ENCODE peak calls at places on chromosomes 6 and 20, in seven cellular contexts. One of them, this sample, is unnamed.
A peak's percentile ranks its signal among the peaks of the same experiment; 100 is the strongest.

GRCh38 chr6:53429401-53429800 is 80.7 kb upstream of the ELOVL5 start:
- DNase-seq in astrocyte of the spinal cord: no peak
- DNase-seq in endothelial cell of umbilical vein: no peak
- DNase-seq in left ventricle myocardium inferior: no peak
- DNase-seq in keratinocyte: no peak
- DNase-seq in foreskin fibroblast: no peak
- DNase-seq in body of pancreas: no peak
- DNase-seq in this sample: no peak

GRCh38 chr20:64108731-64109389 is 1.5 kb upstream of the NPBWR2 start:
- DNase-seq in astrocyte of the spinal cord: no peak
- DNase-seq in endothelial cell of umbilical vein: no peak
- DNase-seq in left ventricle myocardium inferior: peak; percentile 6
- DNase-seq in keratinocyte: no peak
- DNase-seq in foreskin fibroblast: no peak
- DNase-seq in body of pancreas: no peak
- DNase-seq in this sample: no peak

GRCh38 chr6:77561768-77562314 is 91.0 kb upstream of the MEI4 start:
- DNase-seq in astrocyte of the spinal cord: peak; percentile 0
- DNase-seq in endothelial cell of umbilical vein: peak; percentile 54
- DNase-seq in left ventricle myocardium inferior: no peak
- DNase-seq in keratinocyte: no peak
- DNase-seq in foreskin fibroblast: no peak
- DNase-seq in body of pancreas: no peak
- DNase-seq in this sample: no peak

GRCh38 chr6:165245287-165245686 is 64.1 kb downstream of the C6orf118 start:
- DNase-seq in astrocyte of the spinal cord: peak; percentile 30
- DNase-seq in endothelial cell of umbilical vein: no peak
- DNase-seq in left ventricle myocardium inferior: no peak
- DNase-seq in keratinocyte: no peak
- DNase-seq in foreskin fibroblast: no peak
- DNase-seq in body of pancreas: no peak
- DNase-seq in this sample: peak; percentile 60

GRCh38 chr6:55180258-55180657 is 5.9 kb downstream of the HCRTR2 start:
- DNase-seq in astrocyte of the spinal cord: no peak
- DNase-seq in endothelial cell of umbilical vein: no peak
- DNase-seq in left ventricle myocardium inferior: no peak
- DNase-seq in keratinocyte: peak; percentile 5
- DNase-seq in foreskin fibroblast: no peak
- DNase-seq in body of pancreas: no peak
- DNase-seq in this sample: no peak

GRCh38 chr6:156778615-156779205 is 1.5 kb downstream of the ARID1B start:
- DNase-seq in astrocyte of the spinal cord: peak; percentile 50
- DNase-seq in endothelial cell of umbilical vein: peak; percentile 43
- DNase-seq in left ventricle myocardium inferior: peak; percentile 62
- DNase-seq in keratinocyte: no peak
- DNase-seq in foreskin fibroblast: peak; percentile 74
- DNase-seq in body of pancreas: peak; percentile 68
- DNase-seq in this sample: peak; percentile 39

GRCh38 chr20:25039697-25040437 is 18.1 kb downstream of the ACSS1 start:
- DNase-seq in astrocyte of the spinal cord: peak; percentile 56
- DNase-seq in endothelial cell of umbilical vein: peak; percentile 67
- DNase-seq in left ventricle myocardium inferior: peak; percentile 88
- DNase-seq in keratinocyte: no peak
- DNase-seq in foreskin fibroblast: peak; percentile 61
- DNase-seq in body of pancreas: peak; percentile 95
- DNase-seq in this sample: peak; percentile 91

GRCh38 chr6:77292564-77293546 is 170.4 kb downstream of the HTR1B start:
- DNase-seq in astrocyte of the spinal cord: peak; percentile 81
- DNase-seq in endothelial cell of umbilical vein: peak; percentile 97
- DNase-seq in left ventricle myocardium inferior: no peak
- DNase-seq in keratinocyte: peak; percentile 60
- DNase-seq in foreskin fibroblast: peak; percentile 77
- DNase-seq in body of pancreas: no peak
- DNase-seq in this sample: peak; percentile 91

GRCh38 chr20:64247312-64247627 is 8.3 kb upstream of the PCMTD2 start:
- DNase-seq in astrocyte of the spinal cord: no peak
- DNase-seq in endothelial cell of umbilical vein: no peak
- DNase-seq in left ventricle myocardium inferior: no peak
- DNase-seq in keratinocyte: no peak
- DNase-seq in foreskin fibroblast: no peak
- DNase-seq in body of pancreas: no peak
- DNase-seq in this sample: no peak

GRCh38 chr6:28081486-28081751 is 1.1 kb downstream of the ZNF165 start:
- DNase-seq in astrocyte of the spinal cord: no peak
- DNase-seq in endothelial cell of umbilical vein: no peak
- DNase-seq in left ventricle myocardium inferior: no peak
- DNase-seq in keratinocyte: no peak
- DNase-seq in foreskin fibroblast: no peak
- DNase-seq in body of pancreas: no peak
- DNase-seq in this sample: no peak

GRCh38 chr6:152267967-152268845 is 369.0 kb downstream of the SYNE1 start:
- DNase-seq in astrocyte of the spinal cord: peak; percentile 35
- DNase-seq in endothelial cell of umbilical vein: peak; percentile 52
- DNase-seq in left ventricle myocardium inferior: no peak
- DNase-seq in keratinocyte: no peak
- DNase-seq in foreskin fibroblast: peak; percentile 55
- DNase-seq in body of pancreas: no peak
- DNase-seq in this sample: peak; percentile 48

GRCh38 chr20:52565614-52566013 is 374.0 kb upstream of the ZFP64 start:
- DNase-seq in astrocyte of the spinal cord: no peak
- DNase-seq in endothelial cell of umbilical vein: no peak
- DNase-seq in left ventricle myocardium inferior: no peak
- DNase-seq in keratinocyte: no peak
- DNase-seq in foreskin fibroblast: no peak
- DNase-seq in body of pancreas: no peak
- DNase-seq in this sample: no peak

GRCh38 chr6:129194441-129195021 is 311.6 kb downstream of the LAMA2 start:
- DNase-seq in astrocyte of the spinal cord: no peak
- DNase-seq in endothelial cell of umbilical vein: no peak
- DNase-seq in left ventricle myocardium inferior: no peak
- DNase-seq in keratinocyte: no peak
- DNase-seq in foreskin fibroblast: no peak
- DNase-seq in body of pancreas: no peak
- DNase-seq in this sample: no peak

GRCh38 chr6:32818867-32819266 is 2.1 kb upstream of the HLA-DOB start:
- DNase-seq in astrocyte of the spinal cord: no peak
- DNase-seq in endothelial cell of umbilical vein: no peak
- DNase-seq in left ventricle myocardium inferior: no peak
- DNase-seq in keratinocyte: no peak
- DNase-seq in foreskin fibroblast: no peak
- DNase-seq in body of pancreas: no peak
- DNase-seq in this sample: no peak

GRCh38 chr6:118896339-118897136 is 2.6 kb downstream of the ASF1A start:
- DNase-seq in astrocyte of the spinal cord: peak; percentile 73
- DNase-seq in endothelial cell of umbilical vein: peak; percentile 76
- DNase-seq in left ventricle myocardium inferior: no peak
- DNase-seq in keratinocyte: peak; percentile 53
- DNase-seq in foreskin fibroblast: peak; percentile 62
- DNase-seq in body of pancreas: no peak
- DNase-seq in this sample: peak; percentile 73

GRCh38 chr20:4563534-4563933 is 158.2 kb upstream of the PRND start:
- DNase-seq in astrocyte of the spinal cord: peak; percentile 71
- DNase-seq in endothelial cell of umbilical vein: peak; percentile 65
- DNase-seq in left ventricle myocardium inferior: no peak
- DNase-seq in keratinocyte: no peak
- DNase-seq in foreskin fibroblast: peak; percentile 90
- DNase-seq in body of pancreas: peak; percentile 3
- DNase-seq in this sample: peak; percentile 82

GRCh38 chr6:37061157-37061804 is 55.8 kb downstream of the FGD2 start:
- DNase-seq in astrocyte of the spinal cord: no peak
- DNase-seq in endothelial cell of umbilical vein: no peak
- DNase-seq in left ventricle myocardium inferior: peak; percentile 40
- DNase-seq in keratinocyte: no peak
- DNase-seq in foreskin fibroblast: no peak
- DNase-seq in body of pancreas: peak; percentile 69
- DNase-seq in this sample: no peak

GRCh38 chr6:41462980-41463930 is 82.9 kb upstream of the FOXP4 start:
- DNase-seq in astrocyte of the spinal cord: peak; percentile 52
- DNase-seq in endothelial cell of umbilical vein: peak; percentile 83
- DNase-seq in left ventricle myocardium inferior: peak; percentile 73
- DNase-seq in keratinocyte: no peak
- DNase-seq in foreskin fibroblast: peak; percentile 64
- DNase-seq in body of pancreas: peak; percentile 84
- DNase-seq in this sample: peak; percentile 82

GRCh38 chr6:14383393-14384174 is 266.0 kb downstream of the CD83 start:
- DNase-seq in astrocyte of the spinal cord: no peak
- DNase-seq in endothelial cell of umbilical vein: no peak
- DNase-seq in left ventricle myocardium inferior: no peak
- DNase-seq in keratinocyte: no peak
- DNase-seq in foreskin fibroblast: no peak
- DNase-seq in body of pancreas: peak; percentile 17
- DNase-seq in this sample: no peak

GRCh38 chr6:107729098-107729497 is 95.0 kb downstream of the SCML4 start:
- DNase-seq in astrocyte of the spinal cord: no peak
- DNase-seq in endothelial cell of umbilical vein: no peak
- DNase-seq in left ventricle myocardium inferior: no peak
- DNase-seq in keratinocyte: no peak
- DNase-seq in foreskin fibroblast: no peak
- DNase-seq in body of pancreas: no peak
- DNase-seq in this sample: no peak
- TF ChIP-seq CTCF in astrocyte of the spinal cord: peak; percentile 15
- TF ChIP-seq CTCF in endothelial cell of umbilical vein: no peak
- TF ChIP-seq CTCF in left ventricle myocardium inferior: no peak
- TF ChIP-seq CTCF in keratinocyte: peak; percentile 2
- TF ChIP-seq CTCF in foreskin fibroblast: peak; percentile 17
- TF ChIP-seq CTCF in body of pancreas: no peak
- TF ChIP-seq CTCF in this sample: no peak

DNA sequence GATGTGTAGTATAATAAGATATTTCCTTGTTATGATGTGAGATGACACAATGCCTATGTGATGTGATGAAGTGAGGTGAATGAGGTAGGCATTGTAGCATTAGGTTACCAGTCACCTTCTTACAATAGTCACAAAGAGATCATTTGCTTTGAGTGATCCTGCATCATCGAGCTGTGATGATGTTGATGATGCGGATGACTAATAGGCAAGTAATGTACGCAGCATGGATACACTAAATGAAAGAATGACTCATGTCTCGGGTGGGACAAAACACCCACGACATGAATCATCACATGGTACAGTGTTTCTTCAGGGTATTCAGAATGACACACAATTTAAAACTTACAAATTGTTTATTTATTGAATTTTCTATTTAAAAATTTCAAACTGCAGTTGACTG is 806.3 kb upstream of the GJE1 start:
- DNase-seq in astrocyte of the spinal cord: peak; percentile 98
- DNase-seq in endothelial cell of umbilical vein: peak; percentile 94
- DNase-seq in left ventricle myocardium inferior: no peak
- DNase-seq in keratinocyte: peak; percentile 92
- DNase-seq in foreskin fibroblast: peak; percentile 98
- DNase-seq in body of pancreas: peak; percentile 13
- DNase-seq in this sample: peak; percentile 97
- H3K4me3 ChIP-seq in astrocyte of the spinal cord: peak overlapping the region; percentile 17
- H3K4me3 ChIP-seq in endothelial cell of umbilical vein: peak overlapping the region; percentile 34
- H3K4me3 ChIP-seq in left ventricle myocardium inferior: peak overlapping the region; percentile 43
- H3K4me3 ChIP-seq in keratinocyte: no peak overlapping the region
- H3K4me3 ChIP-seq in foreskin fibroblast: peak overlapping the region; percentile 9
- H3K4me3 ChIP-seq in body of pancreas: no peak overlapping the region
- H3K4me3 ChIP-seq in this sample: peak overlapping the region; percentile 36

GRCh38 chr6:116691154-116691553 is 10.1 kb downstream of the KPNA5 start:
- DNase-seq in astrocyte of the spinal cord: no peak
- DNase-seq in endothelial cell of umbilical vein: no peak
- DNase-seq in left ventricle myocardium inferior: no peak
- DNase-seq in keratinocyte: no peak
- DNase-seq in foreskin fibroblast: no peak
- DNase-seq in body of pancreas: no peak
- DNase-seq in this sample: no peak
- TF ChIP-seq CTCF in astrocyte of the spinal cord: no peak
- TF ChIP-seq CTCF in endothelial cell of umbilical vein: no peak
- TF ChIP-seq CTCF in left ventricle myocardium inferior: no peak
- TF ChIP-seq CTCF in keratinocyte: no peak
- TF ChIP-seq CTCF in foreskin fibroblast: no peak
- TF ChIP-seq CTCF in body of pancreas: no peak
- TF ChIP-seq CTCF in this sample: no peak

GRCh38 chr6:47260021-47260420 is 49.7 kb downstream of the TNFRSF21 start:
- DNase-seq in astrocyte of the spinal cord: no peak
- DNase-seq in endothelial cell of umbilical vein: peak; percentile 72
- DNase-seq in left ventricle myocardium inferior: no peak
- DNase-seq in keratinocyte: no peak
- DNase-seq in foreskin fibroblast: no peak
- DNase-seq in body of pancreas: no peak
- DNase-seq in this sample: no peak

GRCh38 chr6:47261191-47261590 is 48.5 kb downstream of the TNFRSF21 start:
- DNase-seq in astrocyte of the spinal cord: no peak
- DNase-seq in endothelial cell of umbilical vein: no peak
- DNase-seq in left ventricle myocardium inferior: no peak
- DNase-seq in keratinocyte: no peak
- DNase-seq in foreskin fibroblast: no peak
- DNase-seq in body of pancreas: no peak
- DNase-seq in this sample: no peak

GRCh38 chr6:47263268-47263667 is 46.4 kb downstream of the TNFRSF21 start:
- DNase-seq in astrocyte of the spinal cord: no peak
- DNase-seq in endothelial cell of umbilical vein: no peak
- DNase-seq in left ventricle myocardium inferior: no peak
- DNase-seq in keratinocyte: no peak
- DNase-seq in foreskin fibroblast: no peak
- DNase-seq in body of pancreas: no peak
- DNase-seq in this sample: no peak

GRCh38 chr6:47264775-47265184 is 44.9 kb downstream of the TNFRSF21 start:
- DNase-seq in astrocyte of the spinal cord: no peak
- DNase-seq in endothelial cell of umbilical vein: peak; percentile 97
- DNase-seq in left ventricle myocardium inferior: no peak
- DNase-seq in keratinocyte: no peak
- DNase-seq in foreskin fibroblast: no peak
- DNase-seq in body of pancreas: no peak
- DNase-seq in this sample: peak; percentile 24

DNA sequence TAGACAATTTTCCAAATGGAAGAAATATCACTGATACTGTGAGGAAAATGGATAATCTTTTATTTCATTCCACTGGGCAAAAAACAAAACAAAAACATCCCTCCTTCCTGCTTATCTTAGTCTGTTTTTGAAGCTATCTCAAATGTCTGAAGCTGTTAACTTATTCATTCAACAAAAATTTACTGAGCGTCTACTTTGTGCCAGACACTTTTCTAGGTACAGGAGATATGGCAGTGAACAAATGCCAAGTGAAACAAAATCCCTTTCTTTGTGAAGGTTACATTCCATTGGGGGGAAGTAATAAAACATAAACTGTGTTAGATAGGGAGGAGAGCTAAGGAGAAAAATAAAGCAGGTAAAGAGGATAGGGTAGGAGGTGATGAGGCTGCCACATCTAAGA is 47.5 kb downstream of the TNFRSF21 start:
- DNase-seq in astrocyte of the spinal cord: no peak
- DNase-seq in endothelial cell of umbilical vein: peak; percentile 50
- DNase-seq in left ventricle myocardium inferior: no peak
- DNase-seq in keratinocyte: no peak
- DNase-seq in foreskin fibroblast: no peak
- DNase-seq in body of pancreas: no peak
- DNase-seq in this sample: peak; percentile 23
- H3K4me3 ChIP-seq in astrocyte of the spinal cord: no peak overlapping the region
- H3K4me3 ChIP-seq in endothelial cell of umbilical vein: no peak overlapping the region
- H3K4me3 ChIP-seq in left ventricle myocardium inferior: no peak overlapping the region
- H3K4me3 ChIP-seq in keratinocyte: no peak overlapping the region
- H3K4me3 ChIP-seq in foreskin fibroblast: no peak overlapping the region
- H3K4me3 ChIP-seq in body of pancreas: no peak overlapping the region
- H3K4me3 ChIP-seq in this sample: no peak overlapping the region